ENCODE peak calls at places on chromosomes 13 and 19, in five cellular contexts. G is AG04450; Q is CD8-positive, alpha-beta T cell; P is tibial nerve; X is choroid plexus epithelial cell. M is an unnamed sample.
A peak's percentile ranks its signal among the peaks of the same experiment; 100 is the strongest.

GRCh38 chr13:113669871-113670341 is 2.9 kb downstream of the GRK1 start:
- DNase-seq in G (no peak), Q (no peak), P (peak; percentile 12), X (no peak), M (no peak)

GRCh38 chr19:51342631-51343569 is 961 bp upstream of the VSIG10L start:
- DNase-seq in G (no peak), Q (no peak), P (no peak), X (no peak), M (no peak)

GRCh38 chr19:41821003-41821735 is 23.3 kb downstream of the LYPD4 start:
- DNase-seq in G (no peak), Q (peak; percentile 6), P (no peak), X (peak; percentile 58), M (peak; percentile 23)

GRCh38 chr19:17202249-17202648 is 12.9 kb upstream of the USE1 start:
- DNase-seq in G (no peak), Q (no peak), P (no peak), X (no peak), M (no peak)

GRCh38 chr13:48860369-48860768 is 115.3 kb upstream of the FNDC3A start:
- DNase-seq in G (no peak), Q (no peak), P (no peak), X (no peak), M (no peak)

GRCh38 chr19:58581227-58582141 is 8.3 kb upstream of the MZF1 start:
- DNase-seq in G (peak; percentile 74), Q (peak; percentile 81), P (peak; percentile 77), X (peak; percentile 94), M (peak; percentile 78)

GRCh38 chr13:36918246-36919060 is 1.6 kb downstream of the SMAD9 start:
- DNase-seq in G (no peak), Q (no peak), P (no peak), X (peak; percentile 34), M (peak; percentile 20)

GRCh38 chr13:31172535-31172934 is 10.8 kb upstream of the HSPH1 start:
- DNase-seq in G (peak; percentile 49), Q (no peak), P (no peak), X (peak; percentile 91), M (peak; percentile 86)

GRCh38 chr13:106372199-106373160 is 163.0 kb downstream of the EFNB2 start:
- DNase-seq in G (no peak), Q (no peak), P (no peak), X (peak; percentile 95), M (peak; percentile 63)

GRCh38 chr13:25738342-25738771 is 313.5 kb downstream of the SHISA2 start:
- DNase-seq in G (no peak), Q (no peak), P (no peak), X (peak; percentile 44), M (no peak)

GRCh38 chr19:49151339-49152217 is 3.6 kb downstream of the HRC start:
- DNase-seq in G (no peak), Q (no peak), P (no peak), X (peak; percentile 58), M (no peak)

GRCh38 chr19:13796301-13797057 is 1.2 kb downstream of the ZSWIM4 start:
- DNase-seq in G (peak; percentile 86), Q (no peak), P (peak; percentile 46), X (peak; percentile 86), M (peak; percentile 96)

GRCh38 chr19:43467730-43468129 is 2.3 kb upstream of the LYPD3 start:
- DNase-seq in G (no peak), Q (no peak), P (no peak), X (peak; percentile 74), M (peak; percentile 64)

GRCh38 chr13:45807520-45808099 is 43.9 kb downstream of the SIAH3 start:
- DNase-seq in G (no peak), Q (no peak), P (no peak), X (peak; percentile 66), M (peak; percentile 33)

GRCh38 chr19:13934785-13935109 is 3.5 kb downstream of the PODNL1 start:
- DNase-seq in G (no peak), Q (no peak), P (no peak), X (no peak), M (no peak)

GRCh38 chr19:43797556-43797955 is 4.7 kb downstream of the LYPD5 start:
- DNase-seq in G (no peak), Q (no peak), P (no peak), X (no peak), M (no peak)

GRCh38 chr13:105914637-105915036 is 620.8 kb downstream of the EFNB2 start:
- DNase-seq in G (peak; percentile 84), Q (no peak), P (no peak), X (peak; percentile 92), M (peak; percentile 36)

GRCh38 chr13:67736646-67737420 is 506.7 kb upstream of the PCDH9 start:
- DNase-seq in G (peak; percentile 37), Q (no peak), P (no peak), X (peak; percentile 78), M (no peak)

GRCh38 chr13:47933688-47934011 is 67.4 kb downstream of the SUCLA2 start:
- DNase-seq in G (no peak), Q (no peak), P (no peak), X (peak; percentile 62), M (no peak)

GRCh38 chr19:47416667-47417033 is 2.7 kb downstream of the MEIS3 start:
- DNase-seq in G (no peak), Q (no peak), P (no peak), X (no peak), M (no peak)

GRCh38 chr19:47415953-47416666 is 3.2 kb downstream of the MEIS3 start:
- DNase-seq in G (no peak), Q (no peak), P (no peak), X (no peak), M (no peak)

GRCh38 chr19:47413941-47414340 is 5.4 kb downstream of the MEIS3 start:
- DNase-seq in G (no peak), Q (no peak), P (no peak), X (no peak), M (no peak)

GRCh38 chr19:47417107-47417745 is 2.1 kb downstream of the MEIS3 start:
- DNase-seq in G (no peak), Q (no peak), P (no peak), X (no peak), M (no peak)

GRCh38 chr19:47414469-47414868 is 4.9 kb downstream of the MEIS3 start:
- DNase-seq in G (no peak), Q (no peak), P (no peak), X (no peak), M (no peak)
- TF ChIP-seq CTCF in G (no peak), Q (no peak), P (no peak), X (peak; percentile 44), M (no peak)

GRCh38 chr19:4534836-4535658 is at the start of gene PLIN5:
- DNase-seq in G (no peak), Q (peak; percentile 15), P (no peak), X (peak; percentile 65), M (peak; percentile 15)
- TF ChIP-seq CTCF in G (no peak), Q (no peak), P (no peak), X (no peak), M (no peak)

GRCh38 chr19:2627855-2628254 is 74.6 kb downstream of the GNG7 start:
- DNase-seq in G (no peak), Q (no peak), P (no peak), X (no peak), M (peak; percentile 60)

GRCh38 chr19:2627319-2627829 is 75.1 kb downstream of the GNG7 start:
- DNase-seq in G (peak; percentile 90), Q (no peak), P (peak; percentile 41), X (peak; percentile 98), M (peak; percentile 99)

GRCh38 chr19:2625434-2625833 is 77.1 kb downstream of the GNG7 start:
- DNase-seq in G (no peak), Q (no peak), P (no peak), X (no peak), M (no peak)

GRCh38 chr19:2623743-2624142 is 78.8 kb downstream of the GNG7 start:
- DNase-seq in G (no peak), Q (no peak), P (no peak), X (no peak), M (no peak)

GRCh38 chr19:2624537-2625091 is 77.9 kb downstream of the GNG7 start:
- DNase-seq in G (no peak), Q (no peak), P (no peak), X (no peak), M (no peak)
- TF ChIP-seq CTCF in G (no peak), Q (no peak), P (no peak), X (peak; percentile 17), M (no peak)

GRCh38 chr13:27425151-27425917 is 915 bp downstream of the GTF3A start:
- DNase-seq in G (no peak), Q (no peak), P (no peak), X (peak; percentile 10), M (no peak)

GRCh38 chr13:27428160-27428559 is 3.7 kb downstream of the GTF3A start:
- DNase-seq in G (no peak), Q (no peak), P (no peak), X (no peak), M (no peak)

GRCh38 chr13:27427663-27428062 is 3.2 kb downstream of the GTF3A start:
- DNase-seq in G (no peak), Q (no peak), P (no peak), X (no peak), M (no peak)

GRCh38 chr13:27424246-27425150 is at the start of gene GTF3A:
- DNase-seq in G (peak; percentile 52), Q (peak; percentile 81), P (peak; percentile 64), X (peak; percentile 87), M (peak; percentile 63)

DNA sequence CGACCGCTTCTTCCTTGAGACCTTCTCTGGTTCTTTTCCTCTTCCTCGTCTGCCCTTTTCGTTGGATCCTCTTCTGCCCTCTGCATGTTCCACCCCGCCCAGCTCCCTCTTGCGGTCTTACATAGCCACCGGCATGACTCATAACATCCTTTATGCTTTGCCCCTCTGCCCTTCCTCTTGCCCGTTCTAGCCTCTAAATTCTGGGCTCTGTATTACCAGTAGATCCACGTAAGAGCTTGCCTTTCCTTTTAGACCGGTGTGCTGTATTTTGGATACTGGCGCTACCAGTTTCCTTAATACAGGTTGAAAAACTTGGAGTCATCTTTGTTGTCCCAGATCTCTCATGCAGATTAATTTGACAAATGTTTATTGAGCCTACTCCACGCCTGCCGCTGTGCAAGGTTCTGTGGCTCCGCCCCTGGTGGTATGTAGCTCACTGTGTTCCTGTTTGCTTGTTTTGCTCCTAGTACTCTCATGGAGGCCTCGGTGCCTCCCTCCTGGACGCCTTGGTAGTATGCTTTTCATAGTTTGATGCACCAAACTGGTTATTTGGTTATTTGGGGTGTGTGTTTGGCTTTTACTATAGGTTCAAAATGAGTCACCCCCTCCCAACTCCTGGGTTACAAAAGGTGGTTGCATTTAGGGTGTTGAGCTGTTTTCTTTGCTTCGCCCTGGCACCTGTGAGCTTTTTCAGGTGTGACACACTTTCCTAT is 1.7 kb downstream of the GTF3A start:
- DNase-seq in G (no peak), Q (peak; percentile 71), P (peak; percentile 53), X (peak; percentile 80), M (no peak)
- TF ChIP-seq CTCF in G (peak; percentile 46), Q (peak; percentile 38), P (peak; percentile 42), X (peak; percentile 57), M (no peak)

DNA sequence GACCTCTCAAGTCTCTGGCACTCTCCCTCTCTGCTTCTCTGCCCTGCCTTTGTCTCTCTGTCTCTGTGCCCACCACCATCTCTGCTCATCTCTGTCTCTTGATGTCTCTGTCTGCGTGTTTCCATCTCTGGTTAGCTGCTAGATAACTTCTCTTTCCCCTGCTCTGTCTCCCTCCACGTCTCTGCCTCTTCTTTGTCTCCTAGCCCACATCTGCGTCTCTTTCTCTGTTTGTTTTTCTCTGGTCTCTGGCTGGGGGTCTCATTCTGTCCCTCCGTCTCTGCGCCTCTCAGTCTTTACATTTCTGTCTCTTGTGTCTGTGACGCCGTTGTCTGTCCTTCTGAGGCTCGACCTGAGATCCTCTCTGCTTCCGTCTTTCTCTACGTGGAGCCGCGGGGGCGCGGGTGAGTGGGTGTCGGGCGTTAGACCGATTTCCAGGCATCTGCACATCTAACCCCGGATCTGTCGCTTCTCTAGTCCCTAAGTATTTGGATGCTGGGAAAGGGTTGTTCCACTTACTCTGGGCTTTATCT is 386 bp downstream of the GIPR start:
- DNase-seq in G (no peak), Q (peak; percentile 20), P (no peak), X (no peak), M (no peak)
- TF ChIP-seq CTCF in G (no peak), Q (no peak), P (no peak), X (no peak), M (no peak)